ENCODE peak calls at places on chromosomes 13 and 19, in eight cellular contexts. K, W, V, G, O, E, C and U are unnamed samples.

GRCh38 chr13:67224148-67224846 is 5.8 kb downstream of the PCDH9 start:
- DNase-seq in W (peak; percentile 56), V (peak; percentile 85), E (peak; percentile 81), C (peak; percentile 87), G (peak; percentile 71), O (no peak), K (peak; percentile 24), U (peak; percentile 73)

GRCh38 chr13:40672310-40673060 is 6.0 kb upstream of the FOXO1 start:
- DNase-seq in O (no peak), W (peak; percentile 73), V (no peak), C (no peak), K (peak; percentile 43), G (no peak), E (no peak), U (no peak)

GRCh38 chr19:11164879-11165406 is 9.4 kb upstream of the SPC24 start:
- DNase-seq in G (peak; percentile 87), W (no peak), E (peak; percentile 24), V (peak; percentile 91), O (no peak), K (no peak), C (peak; percentile 65), U (peak; percentile 77)

GRCh38 chr13:22110368-22110767 is 439.5 kb downstream of the FGF9 start:
- DNase-seq in C (no peak), E (no peak), G (no peak), K (no peak), O (no peak), V (no peak), W (no peak), U (no peak)

GRCh38 chr13:33208290-33208990 is 77.1 kb downstream of the STARD13 start:
- DNase-seq in K (no peak), V (no peak), O (no peak), W (no peak), G (no peak), E (no peak), C (no peak), U (no peak)

GRCh38 chr13:69618393-69618792 is 489.2 kb upstream of the ATXN8OS start:
- DNase-seq in E (no peak), W (no peak), C (no peak), O (no peak), G (no peak), K (no peak), V (no peak), U (no peak)

GRCh38 chr19:6362351-6362801 is 1.0 kb downstream of the CLPP start:
- DNase-seq in V (no peak), E (no peak), W (no peak), G (no peak), K (no peak), O (no peak), C (no peak), U (no peak)

GRCh38 chr19:30345686-30346085 is 26.5 kb upstream of the ZNF536 start:
- DNase-seq in E (peak; percentile 8), O (no peak), W (no peak), K (no peak), C (no peak), G (no peak), V (peak; percentile 59), U (no peak)

GRCh38 chr19:8216357-8216756 is 7.2 kb downstream of the CERS4 start:
- DNase-seq in V (no peak), W (no peak), E (no peak), C (no peak), G (no peak), O (no peak), K (no peak), U (no peak)

GRCh38 chr13:30870049-30870884 is 35.8 kb upstream of the MEDAG start:
- DNase-seq in W (no peak), K (no peak), V (peak; percentile 92), C (peak; percentile 42), G (peak; percentile 92), O (no peak), E (peak; percentile 44), U (peak; percentile 93)

GRCh38 chr19:10228925-10229324 is 2.2 kb downstream of the S1PR2 start:
- DNase-seq in E (no peak), O (no peak), W (peak; percentile 48), G (no peak), K (peak; percentile 59), C (no peak), V (no peak), U (peak; percentile 31)

GRCh38 chr19:23996549-23996948 is 81.9 kb downstream of the ZNF726 start:
- DNase-seq in C (no peak), G (no peak), W (peak; percentile 3), K (peak; percentile 35), V (no peak), O (no peak), E (no peak), U (no peak)

GRCh38 chr13:45833663-45834062 is 17.9 kb downstream of the SIAH3 start:
- DNase-seq in V (no peak), C (no peak), E (peak; percentile 58), G (no peak), O (no peak), K (no peak), W (no peak), U (no peak)

GRCh38 chr13:38421590-38422560 is 72.2 kb downstream of the UFM1 start:
- DNase-seq in W (no peak), G (no peak), C (no peak), V (no peak), K (no peak), O (no peak), E (no peak), U (no peak)

GRCh38 chr19:54905908-54906511 is at the start of gene NCR1:
- DNase-seq in G (no peak), V (no peak), C (no peak), O (no peak), E (peak; percentile 30), K (no peak), W (no peak), U (no peak)

GRCh38 chr13:76886292-76887061 is at the start of gene KCTD12:
- DNase-seq in E (peak; percentile 88), W (no peak), C (peak; percentile 76), K (peak; percentile 14), O (no peak), G (peak; percentile 87), V (peak; percentile 93), U (peak; percentile 78)

GRCh38 chr13:112740502-112741131 is 50.8 kb downstream of the ATP11A start:
- DNase-seq in W (no peak), C (peak; percentile 45), E (peak; percentile 56), K (no peak), G (peak; percentile 87), O (no peak), V (peak; percentile 83), U (peak; percentile 86)

GRCh38 chr13:114067886-114068722 is 64.3 kb downstream of the RASA3 start:
- DNase-seq in K (no peak), E (peak; percentile 18), G (peak; percentile 33), C (no peak), V (no peak), O (no peak), W (no peak), U (no peak)

GRCh38 chr13:114069376-114070097 is 62.9 kb downstream of the RASA3 start:
- DNase-seq in E (no peak), C (no peak), G (no peak), O (no peak), W (no peak), V (peak; percentile 72), K (no peak), U (peak; percentile 8)

GRCh38 chr13:114067381-114067885 is 65.0 kb downstream of the RASA3 start:
- DNase-seq in V (no peak), E (no peak), W (no peak), K (no peak), O (peak; percentile 87), G (no peak), C (no peak), U (peak; percentile 10)

GRCh38 chr13:114070098-114070799 is 62.2 kb downstream of the RASA3 start:
- DNase-seq in W (no peak), V (peak; percentile 69), O (no peak), K (no peak), G (peak; percentile 33), E (no peak), C (no peak), U (no peak)

DNA sequence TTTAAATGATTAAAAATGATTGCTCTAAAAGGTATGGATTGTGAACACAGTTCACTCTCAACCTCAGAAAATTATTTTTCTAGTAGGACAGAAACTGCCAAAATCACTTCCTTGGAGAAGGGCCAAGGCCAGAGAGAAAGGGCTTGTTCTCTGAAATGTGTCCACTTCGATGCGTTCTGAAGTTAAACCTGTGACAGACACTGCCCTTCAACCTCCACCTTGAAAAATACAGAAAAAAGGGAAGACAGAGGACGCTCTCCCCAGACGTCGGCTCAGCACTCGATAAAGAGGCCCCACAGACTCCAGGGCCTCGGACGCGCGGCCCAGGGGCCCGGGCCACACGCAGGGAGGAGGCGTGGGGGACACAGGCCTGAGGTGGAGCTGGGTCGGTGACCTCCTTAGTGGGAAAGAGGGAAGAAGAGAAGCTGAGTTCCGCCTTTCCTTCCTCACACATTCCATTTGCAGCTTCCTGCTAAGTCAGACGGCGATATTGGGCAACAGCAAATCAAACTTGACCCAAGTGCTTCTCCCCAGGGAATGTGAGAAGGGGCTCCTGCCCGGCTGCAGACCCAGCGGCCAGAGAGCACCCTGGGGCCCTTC is 63.6 kb downstream of the RASA3 start:
- DNase-seq in G (peak; percentile 52), C (no peak), W (no peak), O (no peak), K (no peak), E (peak; percentile 72), V (peak; percentile 82), U (peak; percentile 13)
- TF ChIP-seq EP300 in G (no peak), C (no peak), W (no peak), O (no peak), K (no peak), E (no peak), V (no peak), U (no peak)

GRCh38 chr19:29206453-29206852 is 6.5 kb downstream of the UQCRFS1 start:
- DNase-seq in G (no peak), E (no peak), W (no peak), V (no peak), O (no peak), C (no peak), K (no peak), U (no peak)
- TF ChIP-seq POLR2A in G (no peak), E (no peak), W (no peak), V (no peak), O (no peak), C (no peak), K (no peak), U (no peak)

GRCh38 chr13:110458594-110459365 is 102.7 kb downstream of the RAB20 start:
- DNase-seq in E (no peak), G (no peak), O (no peak), C (no peak), W (no peak), K (no peak), V (no peak), U (no peak)
- TF ChIP-seq CTCF in E (no peak), G (no peak), O (no peak), C (no peak), W (no peak), K (no peak), V (no peak), U (no peak)

DNA sequence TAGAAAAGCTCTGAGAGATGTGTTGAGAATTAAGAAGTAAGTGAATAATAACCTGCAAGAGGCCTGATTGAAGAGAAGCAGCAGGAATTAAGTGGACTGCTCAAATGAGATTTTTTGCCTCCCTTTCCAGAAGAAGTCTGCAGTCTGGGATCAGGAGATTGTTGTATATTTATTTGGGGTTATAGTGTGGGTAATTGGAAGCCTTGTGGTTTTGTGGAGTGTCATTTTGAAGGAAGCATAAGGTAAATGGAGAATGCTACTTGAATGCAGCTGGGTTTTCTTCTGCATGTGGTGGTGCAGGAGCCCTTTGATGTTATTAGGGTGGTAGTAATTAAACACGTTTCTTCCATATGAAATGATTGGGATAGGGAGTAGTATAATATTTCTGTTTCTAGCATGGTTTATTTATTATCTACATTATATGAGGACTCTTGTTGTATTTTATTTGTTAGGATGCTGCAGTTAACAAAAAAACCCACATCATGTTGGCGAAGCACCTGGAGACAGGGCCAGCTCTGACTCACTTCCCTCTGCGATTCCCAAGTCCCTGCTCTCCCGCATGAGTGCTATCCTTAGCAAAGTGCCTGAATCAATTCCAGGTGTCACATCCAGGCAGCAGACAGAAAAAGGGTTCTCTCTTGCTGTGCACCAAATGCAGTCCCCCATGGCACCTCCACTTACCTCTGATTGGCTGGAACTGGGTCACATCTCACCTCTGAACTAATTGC is 54.7 kb downstream of the DGKH start:
- DNase-seq in K (no peak), E (no peak), C (no peak), O (no peak), G (no peak), W (no peak), V (no peak), U (no peak)
- TF ChIP-seq EP300 in K (no peak), E (no peak), C (no peak), O (no peak), G (no peak), W (no peak), V (no peak), U (no peak)